ENCODE peak calls at places on chromosomes 16 and 17, in nine cellular contexts. Q, O, I, M, S, H, V, L and X are unnamed samples.

GRCh38 chr16:29158031-29158430 is 173.2 kb downstream of the LAT start:
- DNase-seq in O (no peak), S (no peak), H (no peak), I (no peak), V (no peak), Q (no peak), M (no peak), L (no peak), X (no peak)

GRCh38 chr16:72915331-72915730 is 132.6 kb downstream of the ZFHX3 start:
- DNase-seq in Q (no peak), O (no peak), S (no peak), L (no peak), M (no peak), H (no peak), V (no peak), I (no peak), X (no peak)

GRCh38 chr17:48954300-48954755 is 9.7 kb upstream of the SNF8 start:
- DNase-seq in O (no peak), Q (peak), S (peak), H (peak), I (no peak), L (no peak), M (peak), V (no peak), X (no peak)

GRCh38 chr16:3908951-3909437 is 28.5 kb upstream of the CREBBP start:
- DNase-seq in O (no peak), V (peak), Q (no peak), S (no peak), L (no peak), I (no peak), H (peak), M (no peak), X (no peak)

GRCh38 chr17:61616783-61617182 is 25.8 kb upstream of the NACA2 start:
- DNase-seq in S (no peak), M (no peak), V (no peak), I (no peak), H (no peak), Q (no peak), L (no peak), O (no peak), X (no peak)

GRCh38 chr16:5551909-5552308 is 454.3 kb upstream of the EEF2KMT start:
- DNase-seq in H (no peak), S (no peak), I (no peak), V (no peak), Q (no peak), M (peak), L (no peak), O (no peak), X (no peak)

GRCh38 chr16:88293097-88293496 is 89.7 kb upstream of the ZNF469 start:
- DNase-seq in I (no peak), H (no peak), S (no peak), M (no peak), Q (no peak), L (no peak), O (no peak), V (no peak), X (no peak)

GRCh38 chr17:7141824-7142223 is 27.2 kb upstream of the ASGR2 start:
- DNase-seq in I (peak), M (no peak), S (no peak), O (no peak), Q (peak), L (no peak), V (no peak), H (no peak), X (no peak)

GRCh38 chr16:35525979-35526590 is 2066.7 kb downstream of the TP53TG3F start:
- DNase-seq in M (no peak), L (no peak), Q (no peak), I (no peak), V (no peak), S (no peak), O (no peak), H (no peak), X (no peak)

GRCh38 chr17:61809816-61810392 is 53.4 kb downstream of the BRIP1 start:
- DNase-seq in V (no peak), O (no peak), H (no peak), L (no peak), Q (no peak), M (peak), S (peak), I (no peak), X (no peak)

GRCh38 chr17:82424001-82424862 is 5.8 kb upstream of the OGFOD3 start:
- DNase-seq in M (peak), S (peak), H (peak), L (no peak), O (peak), Q (peak), I (peak), V (no peak), X (no peak)

GRCh38 chr17:38918129-38918913 is 7.1 kb upstream of the LASP1NB start:
- DNase-seq in S (no peak), Q (no peak), H (no peak), V (no peak), L (no peak), I (peak), O (no peak), M (no peak), X (no peak)

GRCh38 chr17:37191219-37191618 is 184.6 kb upstream of the C17orf78 start:
- DNase-seq in H (no peak), M (no peak), L (peak), O (no peak), Q (no peak), I (no peak), S (peak), V (no peak), X (no peak)

GRCh38 chr17:80422276-80422675 is 7.3 kb downstream of the ENDOV start:
- DNase-seq in I (no peak), S (no peak), O (no peak), V (no peak), M (no peak), L (no peak), Q (no peak), H (no peak), X (no peak)

GRCh38 chr16:77172964-77173363 is 18.0 kb upstream of the MON1B start:
- DNase-seq in V (no peak), L (no peak), I (no peak), H (no peak), O (no peak), M (peak), Q (no peak), S (no peak), X (no peak)

GRCh38 chr17:46972346-46972745 is 6.7 kb downstream of the RPRML start:
- DNase-seq in L (no peak), O (no peak), V (no peak), M (no peak), Q (no peak), S (no peak), H (no peak), I (peak), X (no peak)

GRCh38 chr17:8673621-8674020 is 43.1 kb upstream of the MYH10 start:
- DNase-seq in S (no peak), I (no peak), Q (no peak), V (no peak), H (no peak), M (peak), O (no peak), L (no peak), X (no peak)

GRCh38 chr17:7323731-7324437 is 5.3 kb downstream of the NEURL4 start:
- DNase-seq in Q (peak), M (peak), O (no peak), I (peak), L (no peak), V (peak), H (peak), S (peak), X (no peak)

GRCh38 chr17:35617505-35617904 is 30.4 kb downstream of the AP2B1 start:
- DNase-seq in H (no peak), I (no peak), Q (no peak), M (peak), S (no peak), L (no peak), V (no peak), O (no peak), X (no peak)

GRCh38 chr17:19392303-19392702 is 5.3 kb upstream of the MFAP4 start:
- DNase-seq in I (no peak), O (peak), S (no peak), V (no peak), Q (no peak), M (no peak), H (no peak), L (no peak), X (no peak)

GRCh38 chr17:29731589-29731929 is 108.8 kb upstream of the CORO6 start:
- DNase-seq in V (no peak), Q (no peak), H (no peak), O (no peak), I (no peak), M (no peak), L (no peak), S (no peak), X (no peak)

DNA sequence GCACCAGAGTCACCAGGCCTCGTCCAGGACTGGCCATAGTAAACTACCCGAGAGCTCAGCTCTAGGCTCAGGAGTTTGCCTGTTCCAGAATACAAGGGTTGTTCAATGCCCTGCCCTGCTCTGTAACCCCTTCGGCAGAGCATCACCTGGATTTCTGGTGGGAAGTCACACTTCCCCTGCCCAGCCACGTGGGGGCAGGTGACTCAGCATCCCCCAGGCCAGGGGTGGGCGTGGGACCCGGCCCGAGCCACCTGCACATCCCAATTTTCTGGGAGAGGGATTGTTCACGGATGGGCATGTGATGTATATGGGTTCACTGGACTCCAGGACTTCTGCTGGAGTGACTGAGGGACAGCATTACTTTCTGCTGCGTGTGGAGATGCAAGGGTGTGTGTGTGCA is 25.8 kb downstream of the COX4I1 start:
- DNase-seq in M (no peak), O (no peak), I (no peak), Q (no peak), L (no peak), V (peak), H (no peak), S (no peak), X (no peak)
- TF ChIP-seq CTCF in M (peak), O (no peak), I (no peak), Q (no peak), L (no peak), V (no peak), H (no peak), S (no peak), X (no peak)

DNA sequence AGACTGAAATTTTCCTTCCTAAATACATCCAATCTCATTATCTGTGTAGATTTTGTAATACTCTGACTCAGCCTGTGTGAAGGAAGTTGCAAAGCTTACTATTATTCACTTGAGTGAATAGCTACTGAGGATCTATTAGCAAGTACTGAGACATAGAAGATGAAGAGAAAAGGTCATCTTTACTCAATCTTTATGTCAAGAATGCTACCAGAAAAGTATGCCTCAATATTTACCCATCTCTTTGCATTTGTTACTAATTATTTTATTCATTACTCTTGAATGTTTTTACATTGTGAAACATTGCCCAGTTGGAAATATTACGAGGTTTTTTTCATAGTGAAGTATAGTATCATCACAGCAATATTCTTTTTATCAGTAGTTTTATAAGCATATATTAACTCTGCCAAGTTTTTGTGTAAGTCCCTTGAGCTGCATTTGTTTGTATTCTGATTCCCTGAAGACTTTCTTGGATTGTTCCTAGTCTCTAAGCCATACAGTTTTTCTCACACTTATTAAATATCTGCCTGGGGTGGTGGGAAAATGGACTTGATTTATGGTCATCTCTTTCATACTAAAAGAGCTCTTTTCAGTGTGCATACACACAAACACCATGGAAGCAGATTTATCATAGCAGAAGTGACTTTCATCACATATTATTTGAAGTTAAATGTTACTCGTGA is 110.4 kb downstream of the MRTFB start:
- DNase-seq in H (no peak), V (no peak), M (peak), O (no peak), Q (no peak), S (peak), L (peak), I (no peak), X (no peak)
- H3K27ac ChIP-seq in H (no peak), V (no peak), M (peak), O (no peak), Q (no peak), S (no peak), L (no peak), I (no peak), X (peak)

GRCh38 chr17:50482516-50482915 is 3.9 kb downstream of the RSAD1 start:
- DNase-seq in O (peak), M (peak), L (peak), H (peak), Q (peak), I (peak), S (peak), V (peak), X (peak)
- TF ChIP-seq CTCF in O (peak), M (peak), L (peak), H (peak), Q (peak), I (peak), S (peak), V (peak), X (peak)

GRCh38 chr16:68379472-68380347 is 68.6 kb downstream of the SMPD3 start:
- DNase-seq in M (no peak), I (no peak), H (no peak), L (no peak), O (no peak), V (peak), S (no peak), Q (no peak), X (no peak)
- H3K27ac ChIP-seq in M (no peak), I (no peak), H (no peak), L (no peak), O (no peak), V (no peak), S (no peak), Q (no peak), X (no peak)

GRCh38 chr16:53130193-53131049 is 75.6 kb downstream of the CHD9 start:
- DNase-seq in S (peak), V (peak), I (peak), M (peak), O (peak), H (peak), L (peak), Q (peak), X (peak)
- TF ChIP-seq CTCF in S (peak), V (peak), I (peak), M (peak), O (peak), H (peak), L (peak), Q (peak), X (peak)